ENCODE peak calls at places on chromosomes 6 and 20, in eight cellular contexts. One of them, this sample, is unnamed. For H3K4me1, the result is how much of the 10 kb centered on the place peaks cover.

GRCh38 chr20:36526521-36527011 is 14.8 kb upstream of the MYL9 start:
- DNase-seq in mucosa of descending colon: no peak
- DNase-seq in K562: no peak
- DNase-seq in colonic mucosa: no peak
- DNase-seq in cardiac muscle cell: no peak
- DNase-seq in heart left ventricle: no peak
- DNase-seq in neural progenitor cell: no peak
- DNase-seq in adrenal gland: peak
- DNase-seq in this sample: no peak

GRCh38 chr20:48769111-48769879 is 58.5 kb downstream of the PREX1 start:
- DNase-seq in mucosa of descending colon: no peak
- DNase-seq in K562: peak
- DNase-seq in colonic mucosa: no peak
- DNase-seq in cardiac muscle cell: peak
- DNase-seq in heart left ventricle: no peak
- DNase-seq in neural progenitor cell: no peak
- DNase-seq in adrenal gland: no peak
- DNase-seq in this sample: no peak

GRCh38 chr6:107179004-107179403 is 63.7 kb upstream of the BEND3 start:
- DNase-seq in mucosa of descending colon: no peak
- DNase-seq in K562: no peak
- DNase-seq in colonic mucosa: no peak
- DNase-seq in cardiac muscle cell: peak
- DNase-seq in heart left ventricle: no peak
- DNase-seq in neural progenitor cell: peak
- DNase-seq in adrenal gland: no peak
- DNase-seq in this sample: no peak

GRCh38 chr6:133551436-133551835 is 310.3 kb downstream of the EYA4 start:
- DNase-seq in mucosa of descending colon: no peak
- DNase-seq in K562: no peak
- DNase-seq in colonic mucosa: no peak
- DNase-seq in cardiac muscle cell: no peak
- DNase-seq in heart left ventricle: no peak
- DNase-seq in neural progenitor cell: no peak
- DNase-seq in adrenal gland: no peak
- DNase-seq in this sample: no peak

GRCh38 chr6:10520468-10520867 is 683 bp upstream of the GCNT2 start:
- DNase-seq in mucosa of descending colon: no peak
- DNase-seq in K562: no peak
- DNase-seq in colonic mucosa: no peak
- DNase-seq in cardiac muscle cell: peak
- DNase-seq in heart left ventricle: no peak
- DNase-seq in neural progenitor cell: no peak
- DNase-seq in adrenal gland: no peak
- DNase-seq in this sample: no peak

GRCh38 chr6:53410508-53411258 is 61.9 kb upstream of the ELOVL5 start:
- DNase-seq in mucosa of descending colon: peak
- DNase-seq in K562: peak
- DNase-seq in colonic mucosa: peak
- DNase-seq in cardiac muscle cell: peak
- DNase-seq in heart left ventricle: peak
- DNase-seq in neural progenitor cell: no peak
- DNase-seq in adrenal gland: peak
- DNase-seq in this sample: peak

GRCh38 chr6:84027340-84028183 is 6.0 kb upstream of the MRAP2 start:
- DNase-seq in mucosa of descending colon: peak
- DNase-seq in K562: no peak
- DNase-seq in colonic mucosa: peak
- DNase-seq in cardiac muscle cell: peak
- DNase-seq in heart left ventricle: no peak
- DNase-seq in neural progenitor cell: no peak
- DNase-seq in adrenal gland: peak
- DNase-seq in this sample: no peak

GRCh38 chr6:165841153-165841558 is 178.1 kb upstream of the PDE10A start:
- DNase-seq in mucosa of descending colon: no peak
- DNase-seq in K562: no peak
- DNase-seq in colonic mucosa: no peak
- DNase-seq in cardiac muscle cell: no peak
- DNase-seq in heart left ventricle: no peak
- DNase-seq in neural progenitor cell: no peak
- DNase-seq in adrenal gland: no peak
- DNase-seq in this sample: no peak

GRCh38 chr6:98839788-98840361 is 5.5 kb downstream of the POU3F2 start:
- DNase-seq in mucosa of descending colon: no peak
- DNase-seq in K562: no peak
- DNase-seq in colonic mucosa: no peak
- DNase-seq in cardiac muscle cell: peak
- DNase-seq in heart left ventricle: no peak
- DNase-seq in neural progenitor cell: peak
- DNase-seq in adrenal gland: no peak
- DNase-seq in this sample: no peak

GRCh38 chr6:146290589-146290901 is 253.1 kb upstream of the RAB32 start:
- DNase-seq in mucosa of descending colon: no peak
- DNase-seq in K562: no peak
- DNase-seq in colonic mucosa: no peak
- DNase-seq in cardiac muscle cell: no peak
- DNase-seq in heart left ventricle: no peak
- DNase-seq in neural progenitor cell: no peak
- DNase-seq in adrenal gland: no peak
- DNase-seq in this sample: no peak

GRCh38 chr6:149323353-149323752 is 5.8 kb downstream of the TAB2 start:
- DNase-seq in mucosa of descending colon: no peak
- DNase-seq in K562: no peak
- DNase-seq in colonic mucosa: no peak
- DNase-seq in cardiac muscle cell: no peak
- DNase-seq in heart left ventricle: no peak
- DNase-seq in neural progenitor cell: no peak
- DNase-seq in adrenal gland: no peak
- DNase-seq in this sample: no peak

GRCh38 chr6:149318581-149319286 is 1.2 kb downstream of the TAB2 start:
- DNase-seq in mucosa of descending colon: no peak
- DNase-seq in K562: no peak
- DNase-seq in colonic mucosa: peak
- DNase-seq in cardiac muscle cell: peak
- DNase-seq in heart left ventricle: no peak
- DNase-seq in neural progenitor cell: peak
- DNase-seq in adrenal gland: no peak
- DNase-seq in this sample: no peak

GRCh38 chr6:149319413-149319812 is 1.9 kb downstream of the TAB2 start:
- DNase-seq in mucosa of descending colon: no peak
- DNase-seq in K562: no peak
- DNase-seq in colonic mucosa: no peak
- DNase-seq in cardiac muscle cell: no peak
- DNase-seq in heart left ventricle: no peak
- DNase-seq in neural progenitor cell: no peak
- DNase-seq in adrenal gland: no peak
- DNase-seq in this sample: no peak

GRCh38 chr6:149317656-149318571 is at the start of gene TAB2:
- DNase-seq in mucosa of descending colon: peak
- DNase-seq in K562: peak
- DNase-seq in colonic mucosa: peak
- DNase-seq in cardiac muscle cell: peak
- DNase-seq in heart left ventricle: peak
- DNase-seq in neural progenitor cell: no peak
- DNase-seq in adrenal gland: peak
- DNase-seq in this sample: no peak

DNA sequence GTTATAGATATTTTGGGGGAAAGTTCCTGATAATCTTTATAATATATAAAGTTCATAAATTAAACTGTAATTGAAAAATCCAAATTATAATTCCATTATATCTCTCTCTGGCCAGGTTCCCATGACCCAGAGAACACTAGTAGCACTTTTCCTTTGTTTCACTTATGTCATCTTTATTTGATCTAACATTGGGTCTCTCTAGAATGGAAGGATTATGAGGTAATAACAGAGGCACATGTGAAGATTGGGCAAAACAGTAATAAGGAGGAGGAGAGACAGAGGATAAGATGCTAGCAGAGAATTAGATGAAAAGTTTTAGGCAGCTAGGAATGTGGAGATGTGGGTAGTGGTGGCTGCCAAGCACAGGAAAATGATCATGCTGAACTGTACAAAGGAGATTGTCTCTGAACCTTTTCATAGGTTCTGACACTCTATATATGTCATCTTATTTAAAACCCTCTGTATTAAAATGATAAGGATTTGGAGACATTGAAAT is 3.3 kb downstream of the TAB2 start:
- DNase-seq in mucosa of descending colon: no peak
- DNase-seq in K562: no peak
- DNase-seq in colonic mucosa: no peak
- DNase-seq in cardiac muscle cell: peak
- DNase-seq in heart left ventricle: no peak
- DNase-seq in neural progenitor cell: no peak
- DNase-seq in adrenal gland: no peak
- DNase-seq in this sample: no peak
- H3K4me1 ChIP-seq in mucosa of descending colon: under half
- H3K4me1 ChIP-seq in K562: under half
- H3K4me1 ChIP-seq in colonic mucosa: under half
- H3K4me1 ChIP-seq in cardiac muscle cell: half or more
- H3K4me1 ChIP-seq in heart left ventricle: half or more
- H3K4me1 ChIP-seq in neural progenitor cell: half or more
- H3K4me1 ChIP-seq in adrenal gland: half or more
- H3K4me1 ChIP-seq in this sample: under half

GRCh38 chr20:19272976-19273654 is 60.7 kb downstream of the SLC24A3 start:
- DNase-seq in mucosa of descending colon: no peak
- DNase-seq in K562: no peak
- DNase-seq in colonic mucosa: no peak
- DNase-seq in cardiac muscle cell: no peak
- DNase-seq in heart left ventricle: no peak
- DNase-seq in neural progenitor cell: no peak
- DNase-seq in adrenal gland: no peak
- DNase-seq in this sample: no peak

GRCh38 chr20:19275630-19276071 is 63.2 kb downstream of the SLC24A3 start:
- DNase-seq in mucosa of descending colon: peak
- DNase-seq in K562: no peak
- DNase-seq in colonic mucosa: peak
- DNase-seq in cardiac muscle cell: peak
- DNase-seq in heart left ventricle: peak
- DNase-seq in neural progenitor cell: no peak
- DNase-seq in adrenal gland: peak
- DNase-seq in this sample: no peak

GRCh38 chr20:19274412-19275015 is 62.1 kb downstream of the SLC24A3 start:
- DNase-seq in mucosa of descending colon: peak
- DNase-seq in K562: no peak
- DNase-seq in colonic mucosa: peak
- DNase-seq in cardiac muscle cell: no peak
- DNase-seq in heart left ventricle: peak
- DNase-seq in neural progenitor cell: no peak
- DNase-seq in adrenal gland: peak
- DNase-seq in this sample: no peak

GRCh38 chr20:19274001-19274400 is 61.6 kb downstream of the SLC24A3 start:
- DNase-seq in mucosa of descending colon: no peak
- DNase-seq in K562: no peak
- DNase-seq in colonic mucosa: no peak
- DNase-seq in cardiac muscle cell: no peak
- DNase-seq in heart left ventricle: no peak
- DNase-seq in neural progenitor cell: no peak
- DNase-seq in adrenal gland: no peak
- DNase-seq in this sample: no peak

GRCh38 chr20:19275038-19275629 is 62.7 kb downstream of the SLC24A3 start:
- DNase-seq in mucosa of descending colon: no peak
- DNase-seq in K562: no peak
- DNase-seq in colonic mucosa: no peak
- DNase-seq in cardiac muscle cell: no peak
- DNase-seq in heart left ventricle: no peak
- DNase-seq in neural progenitor cell: no peak
- DNase-seq in adrenal gland: no peak
- DNase-seq in this sample: no peak
- TF ChIP-seq CTCF in mucosa of descending colon: no peak
- TF ChIP-seq CTCF in K562: no peak
- TF ChIP-seq CTCF in colonic mucosa: no peak
- TF ChIP-seq CTCF in cardiac muscle cell: no peak
- TF ChIP-seq CTCF in heart left ventricle: no peak
- TF ChIP-seq CTCF in neural progenitor cell: no peak
- TF ChIP-seq CTCF in adrenal gland: no peak
- TF ChIP-seq CTCF in this sample: no peak

DNA sequence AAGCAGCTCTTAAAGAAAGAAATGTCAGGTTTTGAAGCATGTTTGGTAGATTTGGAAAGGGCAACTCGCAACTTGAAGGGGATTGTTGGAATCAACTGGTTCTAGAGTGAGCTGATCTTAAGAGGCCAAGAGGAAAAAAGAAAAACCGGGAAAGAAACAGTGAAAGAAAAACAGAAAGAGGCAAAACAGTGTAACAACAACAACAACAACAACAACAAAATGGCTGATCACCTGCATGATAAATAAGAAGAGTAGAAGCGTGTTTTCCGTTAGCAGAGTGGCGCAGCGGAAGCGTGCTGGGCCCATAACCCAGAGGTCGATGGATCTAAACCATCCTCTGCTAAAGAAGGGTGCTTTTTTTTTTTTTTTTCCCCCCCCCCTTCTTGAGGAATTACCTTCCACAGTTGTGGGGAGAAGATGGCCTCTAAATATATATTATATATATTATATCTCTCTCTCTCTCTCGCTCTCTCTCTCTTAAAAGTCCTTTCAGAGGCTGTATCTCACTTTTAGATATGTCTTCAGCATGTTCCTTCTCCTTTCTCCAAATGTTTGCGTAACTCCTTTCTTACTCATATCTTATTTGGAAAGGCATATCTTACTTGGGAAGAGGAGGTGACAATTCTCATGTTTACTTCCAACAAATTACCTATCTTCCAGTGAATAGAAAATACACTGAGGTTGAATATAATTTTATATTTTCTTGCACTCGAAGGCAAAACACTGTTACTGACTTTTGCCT is 134.4 kb downstream of the OR2B2 start:
- DNase-seq in mucosa of descending colon: no peak
- DNase-seq in K562: peak
- DNase-seq in colonic mucosa: no peak
- DNase-seq in cardiac muscle cell: no peak
- DNase-seq in heart left ventricle: no peak
- DNase-seq in neural progenitor cell: peak
- DNase-seq in adrenal gland: no peak
- DNase-seq in this sample: no peak
- H3K4me3 ChIP-seq in mucosa of descending colon: no peak
- H3K4me3 ChIP-seq in K562: peak
- H3K4me3 ChIP-seq in colonic mucosa: no peak
- H3K4me3 ChIP-seq in cardiac muscle cell: no peak
- H3K4me3 ChIP-seq in heart left ventricle: no peak
- H3K4me3 ChIP-seq in neural progenitor cell: peak
- H3K4me3 ChIP-seq in adrenal gland: no peak
- H3K4me3 ChIP-seq in this sample: no peak

DNA sequence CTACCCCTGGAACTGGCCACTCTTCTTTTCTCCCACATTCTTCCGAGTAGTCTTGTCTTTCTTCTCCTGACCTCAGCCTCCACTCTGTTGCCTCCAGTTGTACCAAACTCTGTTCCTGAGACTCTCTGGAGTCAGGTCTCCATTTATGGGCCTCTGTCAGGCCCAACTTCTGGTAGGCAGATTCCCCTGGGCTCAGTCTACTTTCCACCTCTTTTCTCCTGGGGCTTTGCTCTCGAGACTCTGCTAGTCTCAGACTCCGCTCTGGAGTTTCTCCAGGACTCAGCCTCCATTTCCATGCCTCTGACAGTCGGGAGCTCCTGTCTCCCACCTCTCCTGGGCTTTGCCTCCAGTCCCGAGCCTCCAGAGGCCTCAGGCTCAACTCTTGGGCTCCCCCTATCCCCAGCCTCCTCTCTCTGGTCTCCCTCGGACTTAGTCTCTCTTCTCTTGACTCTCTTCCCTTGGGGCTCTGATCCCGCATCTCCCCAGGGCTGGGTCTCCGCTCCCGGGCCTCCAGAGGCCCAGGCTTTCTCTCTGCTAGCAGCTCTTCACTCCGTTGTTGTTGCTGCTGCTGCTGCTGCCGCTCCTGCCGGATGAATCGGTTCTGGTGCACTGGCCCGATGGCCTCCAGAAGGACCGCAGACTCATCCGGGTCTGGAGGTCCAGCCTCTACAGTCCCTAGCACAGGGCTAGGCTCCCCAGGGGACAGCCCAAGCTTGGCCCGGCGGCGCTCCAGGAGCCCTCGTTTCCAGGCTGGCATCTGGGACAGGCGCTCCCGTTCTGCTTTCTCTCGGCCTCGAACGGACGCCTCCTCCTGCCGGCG is 1.1 kb downstream of the PPP1R18 start:
- DNase-seq in mucosa of descending colon: peak
- DNase-seq in K562: no peak
- DNase-seq in colonic mucosa: no peak
- DNase-seq in cardiac muscle cell: no peak
- DNase-seq in heart left ventricle: no peak
- DNase-seq in neural progenitor cell: no peak
- DNase-seq in adrenal gland: no peak
- DNase-seq in this sample: no peak
- H3K4me1 ChIP-seq in mucosa of descending colon: under half
- H3K4me1 ChIP-seq in K562: half or more
- H3K4me1 ChIP-seq in colonic mucosa: under half
- H3K4me1 ChIP-seq in cardiac muscle cell: half or more
- H3K4me1 ChIP-seq in heart left ventricle: half or more
- H3K4me1 ChIP-seq in neural progenitor cell: half or more
- H3K4me1 ChIP-seq in adrenal gland: half or more
- H3K4me1 ChIP-seq in this sample: half or more

This sample was measured in esophagus squamous epithelium.